ENCODE peak calls at places on chromosomes 16 and 17, in ten cellular contexts. B is HL-60, I is heart right ventricle, N is pancreas, J is H1, M is RWPE1, C is cardiac muscle cell, K is right atrium auricular region, X is HepG2, H is A549. R is an unnamed sample.

GRCh38 chr17:7842950-7843535 is 9.0 kb downstream of the KDM6B start:
- DNase-seq in J (peak; percentile 76), M (no peak), C (peak; percentile 93), X (peak; percentile 53), I (peak; percentile 87), H (peak; percentile 81), N (peak; percentile 72), K (peak; percentile 92), B (peak; percentile 85), R (peak; percentile 88)

GRCh38 chr17:80513892-80514291 is 30.7 kb upstream of the RPTOR start:
- DNase-seq in M (no peak), X (no peak), K (no peak), J (no peak), B (no peak), H (no peak), I (no peak), C (peak; percentile 40), N (no peak), R (no peak)

GRCh38 chr16:15899538-15900100 is 11.2 kb upstream of the CEP20 start:
- DNase-seq in X (peak; percentile 95), K (no peak), J (no peak), C (peak; percentile 54), M (peak; percentile 96), B (peak; percentile 78), H (peak; percentile 95), N (peak; percentile 54), I (no peak), R (peak; percentile 53)

GRCh38 chr16:19748389-19749110 is 30.5 kb downstream of the IQCK start:
- DNase-seq in M (no peak), N (no peak), X (no peak), K (no peak), B (no peak), J (no peak), C (no peak), I (no peak), H (no peak), R (no peak)

GRCh38 chr17:19718613-19719364 is 2.4 kb upstream of the SLC47A2 start:
- DNase-seq in I (no peak), X (peak; percentile 38), B (no peak), K (no peak), C (no peak), J (peak; percentile 78), H (peak; percentile 65), N (no peak), M (no peak), R (no peak)

GRCh38 chr17:19494961-19495806 is 38.5 kb upstream of the SLC47A1 start:
- DNase-seq in J (no peak), B (no peak), H (no peak), X (no peak), N (no peak), C (no peak), K (no peak), I (no peak), M (no peak), R (no peak)

GRCh38 chr17:69450131-69450530 is 35.6 kb downstream of the MAP2K6 start:
- DNase-seq in J (no peak), H (no peak), M (no peak), X (no peak), B (no peak), C (no peak), I (no peak), K (no peak), N (no peak), R (no peak)

GRCh38 chr16:57319646-57320045 is 35.2 kb upstream of the PLLP start:
- DNase-seq in N (no peak), H (no peak), I (no peak), M (no peak), X (no peak), K (no peak), B (no peak), J (no peak), C (no peak), R (no peak)

GRCh38 chr17:80115159-80115558 is 13.8 kb downstream of the GAA start:
- DNase-seq in I (no peak), J (no peak), K (no peak), B (no peak), H (no peak), X (no peak), N (no peak), M (no peak), C (no peak), R (no peak)

GRCh38 chr16:30049871-30050270 is 15.7 kb upstream of the ALDOA start:
- DNase-seq in C (no peak), B (no peak), M (no peak), N (no peak), J (no peak), I (no peak), K (no peak), X (no peak), H (no peak), R (no peak)

GRCh38 chr17:35448214-35448898 is at the start of gene SLFN13:
- DNase-seq in J (peak; percentile 84), B (peak; percentile 85), H (peak; percentile 88), X (no peak), C (peak; percentile 87), K (peak; percentile 81), I (peak; percentile 88), M (peak; percentile 81), N (peak; percentile 74), R (peak; percentile 89)

GRCh38 chr17:16425698-16426659 is 10.6 kb downstream of the TRPV2 start:
- DNase-seq in J (no peak), M (no peak), X (peak; percentile 59), C (no peak), K (no peak), H (no peak), B (no peak), N (peak; percentile 86), I (no peak), R (no peak)

GRCh38 chr16:3737181-3737580 is 19.9 kb upstream of the TRAP1 start:
- DNase-seq in I (no peak), H (no peak), C (no peak), M (no peak), K (no peak), N (peak; percentile 12), B (no peak), J (no peak), X (no peak), R (no peak)
- TF ChIP-seq CTCF in I (no peak), H (no peak), C (no peak), M (no peak), K (no peak), N (no peak), B (no peak), J (no peak), X (no peak), R (no peak)

GRCh38 chr16:49651226-49651625 is 204.7 kb downstream of the ZNF423 start:
- DNase-seq in C (no peak), I (no peak), N (no peak), B (no peak), X (no peak), M (no peak), H (no peak), K (no peak), J (no peak), R (peak; percentile 21)

GRCh38 chr16:49650603-49651002 is 205.3 kb downstream of the ZNF423 start:
- DNase-seq in J (no peak), M (no peak), K (no peak), B (no peak), N (no peak), X (no peak), H (no peak), I (no peak), C (no peak), R (no peak)

GRCh38 chr16:49652441-49653175 is 203.3 kb downstream of the ZNF423 start:
- DNase-seq in I (peak; percentile 40), C (peak; percentile 84), N (no peak), M (no peak), B (no peak), J (no peak), X (no peak), K (peak; percentile 82), H (no peak), R (peak; percentile 39)

GRCh38 chr16:49653577-49653976 is 202.3 kb downstream of the ZNF423 start:
- DNase-seq in J (no peak), I (no peak), C (no peak), N (no peak), M (no peak), B (no peak), K (no peak), X (no peak), H (no peak), R (no peak)

DNA sequence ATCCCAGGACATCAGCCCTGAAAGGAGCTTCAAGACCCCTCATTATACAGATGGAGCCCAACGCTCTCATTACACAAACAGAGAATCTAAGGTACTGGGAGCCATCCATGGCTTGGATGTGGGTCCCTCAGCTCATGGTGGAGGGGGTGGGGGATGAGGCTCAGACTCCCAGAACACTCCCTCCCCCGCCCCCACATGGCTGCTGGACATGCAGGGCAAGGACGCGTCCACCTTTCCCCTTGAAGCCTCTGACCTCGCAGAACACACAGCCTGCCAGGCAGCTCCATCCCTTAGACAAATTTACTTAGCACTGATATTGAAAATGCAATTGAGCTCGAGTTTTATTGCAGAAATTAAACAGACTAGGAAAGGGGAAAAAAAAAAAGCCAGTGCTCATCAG is 203.9 kb downstream of the ZNF423 start:
- DNase-seq in C (no peak), H (no peak), I (no peak), N (no peak), J (no peak), M (no peak), K (no peak), X (no peak), B (no peak), R (peak; percentile 22)
- H3K27ac ChIP-seq in C (no peak overlapping the region), H (no peak overlapping the region), I (peak overlapping the region; percentile 57), N (no peak overlapping the region), J (no peak overlapping the region), M (no peak overlapping the region), K (peak overlapping the region; percentile 59), X (no peak overlapping the region), B (no peak overlapping the region), R (no peak overlapping the region)

DNA sequence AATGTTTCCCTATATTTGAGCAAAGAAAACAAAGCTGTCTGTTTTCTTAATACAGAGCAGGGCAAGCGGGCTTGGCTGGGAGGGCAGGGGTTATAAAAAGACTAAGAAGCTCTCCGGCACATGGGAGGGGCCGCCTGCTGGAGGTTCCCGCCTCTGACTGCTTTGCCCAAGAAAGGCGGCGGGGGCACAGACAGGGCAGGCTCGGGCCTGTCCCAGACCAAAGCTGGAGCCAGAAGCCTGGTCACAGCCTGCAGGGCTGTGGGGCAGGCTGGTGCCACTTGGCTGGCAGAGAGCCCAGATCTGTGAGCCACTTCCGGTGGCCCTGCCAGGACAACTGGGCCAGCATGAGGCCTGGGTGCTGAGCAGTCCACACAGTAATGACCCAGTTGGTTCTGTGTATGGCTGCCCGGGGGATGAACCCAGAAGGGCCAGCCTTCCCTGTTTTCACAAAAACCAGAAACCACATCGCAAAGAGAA is 89.4 kb downstream of the LITAF start:
- DNase-seq in X (peak; percentile 66), I (peak; percentile 90), H (peak; percentile 92), B (peak; percentile 40), C (peak; percentile 65), N (peak; percentile 97), M (peak; percentile 93), K (peak; percentile 91), J (peak; percentile 67), R (peak; percentile 93)
- TF ChIP-seq CTCF in X (peak; percentile 38), I (no peak), H (no peak), B (no peak), C (peak; percentile 10), N (no peak), M (no peak), K (no peak), J (no peak), R (peak; percentile 21)

DNA sequence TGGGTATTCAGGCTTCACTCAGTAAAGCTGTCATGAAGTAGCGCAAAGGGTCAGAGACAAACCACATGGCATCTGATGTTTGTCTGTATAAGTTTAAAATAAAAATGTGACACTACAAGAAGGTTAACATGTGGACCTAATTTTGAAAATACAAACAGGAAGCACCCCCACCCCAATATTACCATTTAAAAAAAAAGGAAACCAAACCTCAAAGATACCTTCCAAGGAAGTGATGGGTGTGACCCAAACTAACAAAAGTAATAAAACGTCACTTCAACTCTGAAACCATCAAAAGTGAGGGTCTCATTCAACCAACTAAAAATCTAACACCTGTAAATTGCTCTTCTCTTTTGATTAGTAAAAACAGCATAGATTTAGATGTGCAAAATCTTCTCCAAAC is 3.6 kb downstream of the STAT5B start:
- DNase-seq in K (no peak), B (no peak), M (no peak), J (no peak), N (no peak), H (no peak), X (no peak), C (no peak), I (no peak), R (no peak)
- H3K27ac ChIP-seq in K (no peak overlapping the region), B (no peak overlapping the region), M (no peak overlapping the region), J (no peak overlapping the region), N (no peak overlapping the region), H (no peak overlapping the region), X (no peak overlapping the region), C (no peak overlapping the region), I (no peak overlapping the region), R (no peak overlapping the region)

R was measured in lower lobe of right lung.